ENCODE peak calls at places on chromosomes 13 and 19, in nine cellular contexts. S is spleen; X is stimulated activated CD8-positive, alpha-beta memory T cell treated with anti-CD3 and anti-CD28 coated beads, Interleukin-7, amount 100 ng/mL, for 48 hours; T is colonic mucosa; Y is substantia nigra; N is KBM-7; Z is smooth muscle cell of the brain vasculature; R is GM20000; F is T-cell. A is an unnamed sample.

GRCh38 chr19:47099576-47100050 is 14.0 kb downstream of the ZC3H4 start:
- DNase-seq in S (peak; percentile 14), F (no peak), N (no peak), X (no peak), Y (no peak), R (no peak), T (no peak), Z (no peak), A (no peak)

GRCh38 chr19:44641460-44641859 is 2.2 kb upstream of the PVR start:
- DNase-seq in R (no peak), F (no peak), N (no peak), Y (no peak), Z (no peak), S (no peak), T (no peak), X (no peak), A (no peak)

GRCh38 chr19:49338023-49338677 is 2.9 kb downstream of the CD37 start:
- DNase-seq in F (no peak), N (no peak), Y (no peak), T (no peak), R (peak; percentile 5), Z (no peak), X (no peak), S (peak; percentile 78), A (no peak)

GRCh38 chr13:25149670-25150069 is 22.4 kb downstream of the AMER2 start:
- DNase-seq in N (no peak), Z (no peak), X (no peak), S (no peak), T (no peak), R (no peak), F (no peak), Y (no peak), A (no peak)

GRCh38 chr19:50007947-50008346 is 17.2 kb downstream of the VRK3 start:
- DNase-seq in Z (no peak), X (no peak), S (no peak), Y (no peak), N (no peak), F (no peak), T (no peak), R (no peak), A (no peak)

GRCh38 chr13:110322828-110323171 is 15.7 kb downstream of the COL4A2 start:
- DNase-seq in Y (no peak), N (no peak), X (no peak), T (no peak), S (no peak), R (no peak), F (no peak), Z (no peak), A (no peak)

GRCh38 chr13:114145256-114145655 is 12.8 kb upstream of the RASA3 start:
- DNase-seq in T (no peak), S (no peak), Y (no peak), F (no peak), Z (no peak), X (no peak), R (no peak), N (no peak), A (no peak)

GRCh38 chr19:41112728-41113290 is 1.4 kb upstream of the CYP2F1 start:
- DNase-seq in X (no peak), Y (no peak), Z (no peak), F (no peak), R (no peak), T (no peak), S (no peak), N (no peak), A (no peak)

GRCh38 chr19:46818812-46819211 is 30.4 kb upstream of the SLC1A5 start:
- DNase-seq in X (no peak), T (no peak), F (no peak), Z (no peak), S (no peak), Y (no peak), N (peak; percentile 26), R (no peak), A (peak; percentile 86)

GRCh38 chr13:35840991-35841604 is 290.1 kb downstream of the DCLK1 start:
- DNase-seq in Y (no peak), Z (no peak), T (no peak), S (no peak), F (no peak), R (no peak), X (no peak), N (no peak), A (no peak)

GRCh38 chr19:35309481-35310279 is 17.7 kb downstream of the MAG start:
- DNase-seq in Y (no peak), Z (no peak), S (no peak), F (no peak), R (no peak), N (no peak), X (no peak), T (no peak), A (no peak)

GRCh38 chr19:14775855-14776254 is 2.5 kb downstream of the ADGRE2 start:
- DNase-seq in T (no peak), S (peak; percentile 88), R (peak; percentile 27), Z (no peak), F (no peak), N (peak; percentile 31), X (no peak), Y (no peak), A (peak; percentile 64)

GRCh38 chr19:46413262-46414031 is at the start of gene CCDC8:
- DNase-seq in N (no peak), T (peak; percentile 62), S (no peak), R (no peak), Z (peak; percentile 90), Y (peak; percentile 28), X (no peak), F (no peak), A (peak; percentile 82)

GRCh38 chr13:57633950-57634828 is 2.6 kb downstream of the PCDH17 start:
- DNase-seq in S (peak; percentile 65), N (no peak), Y (peak; percentile 18), T (no peak), Z (no peak), F (no peak), R (no peak), X (no peak), A (no peak)

GRCh38 chr13:45974500-45974899 is 78.0 kb downstream of the ZC3H13 start:
- DNase-seq in F (no peak), T (no peak), N (no peak), Z (no peak), Y (no peak), S (no peak), X (no peak), R (no peak), A (no peak)

GRCh38 chr13:68176486-68176885 is 946.4 kb upstream of the PCDH9 start:
- DNase-seq in N (no peak), T (no peak), F (no peak), Y (no peak), X (no peak), R (no peak), S (no peak), Z (peak; percentile 93), A (no peak)

GRCh38 chr13:90253806-90254205 is 1093.7 kb upstream of the MIR17HG start:
- DNase-seq in N (no peak), Z (no peak), Y (no peak), S (no peak), T (no peak), F (no peak), X (no peak), R (no peak), A (no peak)

GRCh38 chr19:35502751-35503150 is 10.7 kb downstream of the DMKN start:
- DNase-seq in S (no peak), N (no peak), X (no peak), Z (no peak), R (no peak), T (no peak), F (no peak), Y (no peak), A (no peak)

GRCh38 chr19:32063601-32064000 is 281.8 kb upstream of the ZNF507 start:
- DNase-seq in S (no peak), Y (no peak), F (no peak), R (no peak), T (no peak), X (no peak), Z (no peak), N (no peak), A (no peak)

GRCh38 chr13:66014757-66015156 is 1215.4 kb downstream of the PCDH9 start:
- DNase-seq in F (no peak), Z (no peak), X (no peak), Y (no peak), N (no peak), S (no peak), T (no peak), R (no peak), A (no peak)

GRCh38 chr13:30105381-30105780 is 202.0 kb downstream of the KATNAL1 start:
- DNase-seq in T (no peak), R (no peak), Y (no peak), N (no peak), X (no peak), F (no peak), S (no peak), Z (no peak), A (no peak)

GRCh38 chr13:43102304-43102703 is 78.9 kb downstream of the DNAJC15 start:
- DNase-seq in Y (no peak), T (no peak), R (no peak), F (no peak), S (no peak), X (no peak), Z (no peak), N (no peak), A (no peak)